ENCODE peak calls at places on chromosome 11, in four cellular contexts. U is heart left ventricle, F is mucosa of descending colon, C is stomach. W is an unnamed sample.

GRCh38 chr11:125091247-125091876 is 20.1 kb downstream of the TMEM218 start:
- DNase-seq in F (no peak), C (no peak), U (no peak), W (peak)

GRCh38 chr11:765025-765801 is 12.1 kb downstream of the GATD1 start:
- DNase-seq in C (peak), F (peak), U (no peak), W (peak)

GRCh38 chr11:66555416-66555815 is 8.7 kb downstream of the ACTN3 start:
- DNase-seq in F (no peak), C (no peak), U (no peak), W (no peak)

GRCh38 chr11:125075900-125076317 is 12.8 kb downstream of the SLC37A2 start:
- DNase-seq in U (no peak), F (no peak), C (no peak), W (no peak)

GRCh38 chr11:119148855-119149370 is at the start of gene ABCG4:
- DNase-seq in F (no peak), C (peak), U (peak), W (no peak)

GRCh38 chr11:107408762-107409200 is 48.8 kb downstream of the CWF19L2 start:
- DNase-seq in F (no peak), C (no peak), U (no peak), W (no peak)

GRCh38 chr11:68667511-68668253 is 16.7 kb upstream of the GAL start:
- DNase-seq in C (no peak), U (peak), F (peak), W (no peak)

GRCh38 chr11:95081412-95081811 is 8.2 kb upstream of the ENDOD1 start:
- DNase-seq in U (no peak), F (no peak), C (no peak), W (no peak)

GRCh38 chr11:32450372-32450771 is 15.0 kb upstream of the WT1 start:
- DNase-seq in U (no peak), F (no peak), C (peak), W (no peak)

GRCh38 chr11:34427171-34427805 is 11.4 kb upstream of the CAT start:
- DNase-seq in F (no peak), C (no peak), U (no peak), W (peak)

GRCh38 chr11:134196756-134197155 is 27.0 kb downstream of the NCAPD3 start:
- DNase-seq in F (no peak), U (no peak), C (no peak), W (no peak)

GRCh38 chr11:74311352-74311926 is at the start of gene P4HA3:
- DNase-seq in C (peak), F (peak), U (peak), W (peak)

GRCh38 chr11:62789576-62789975 is 2.2 kb downstream of the TMEM223 start:
- DNase-seq in U (no peak), C (no peak), F (no peak), W (no peak)

GRCh38 chr11:62791501-62792192 is at the start of gene TMEM223:
- DNase-seq in U (peak), F (peak), C (peak), W (peak)

GRCh38 chr11:62787005-62787759 is at the start of gene TMEM179B:
- DNase-seq in F (peak), C (peak), U (peak), W (peak)

GRCh38 chr11:62786318-62787004 is 741 bp upstream of the TMEM179B start:
- DNase-seq in U (peak), F (peak), C (peak), W (peak)

DNA sequence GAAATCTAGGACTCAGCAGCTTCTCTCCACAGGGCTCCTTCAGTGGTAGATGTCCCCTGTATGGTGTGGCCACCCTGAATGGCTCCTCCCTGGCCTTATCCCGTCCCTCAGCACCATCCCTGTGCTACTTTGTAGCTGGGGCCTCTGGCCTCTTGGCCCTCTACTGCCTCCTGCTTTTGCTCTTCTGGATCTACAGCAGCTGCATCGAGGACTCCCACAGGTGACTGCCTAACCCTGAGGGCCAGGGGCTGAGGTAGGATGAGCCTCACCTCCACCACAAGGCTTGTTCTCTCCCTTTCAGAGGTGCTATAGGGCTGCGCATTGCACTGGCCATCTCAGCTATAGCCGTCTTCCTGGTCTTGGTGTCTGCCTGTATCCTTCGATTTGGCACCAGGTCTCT is 1.8 kb downstream of the TMEM179B start:
- DNase-seq in F (peak), U (no peak), C (no peak), W (no peak)
- H3K4me3 ChIP-seq in F (no peak), U (peak), C (no peak), W (no peak)

GRCh38 chr11:12247543-12248287 is 129.7 kb upstream of the PARVA start:
- DNase-seq in C (no peak), F (no peak), U (no peak), W (no peak)

GRCh38 chr11:12249590-12250260 is 127.6 kb upstream of the PARVA start:
- DNase-seq in U (no peak), C (peak), F (peak), W (no peak)

GRCh38 chr11:12253843-12254281 is 123.5 kb upstream of the PARVA start:
- DNase-seq in U (no peak), F (no peak), C (peak), W (no peak)

GRCh38 chr11:12248330-12248729 is 129.0 kb upstream of the PARVA start:
- DNase-seq in F (peak), U (peak), C (peak), W (no peak)

DNA sequence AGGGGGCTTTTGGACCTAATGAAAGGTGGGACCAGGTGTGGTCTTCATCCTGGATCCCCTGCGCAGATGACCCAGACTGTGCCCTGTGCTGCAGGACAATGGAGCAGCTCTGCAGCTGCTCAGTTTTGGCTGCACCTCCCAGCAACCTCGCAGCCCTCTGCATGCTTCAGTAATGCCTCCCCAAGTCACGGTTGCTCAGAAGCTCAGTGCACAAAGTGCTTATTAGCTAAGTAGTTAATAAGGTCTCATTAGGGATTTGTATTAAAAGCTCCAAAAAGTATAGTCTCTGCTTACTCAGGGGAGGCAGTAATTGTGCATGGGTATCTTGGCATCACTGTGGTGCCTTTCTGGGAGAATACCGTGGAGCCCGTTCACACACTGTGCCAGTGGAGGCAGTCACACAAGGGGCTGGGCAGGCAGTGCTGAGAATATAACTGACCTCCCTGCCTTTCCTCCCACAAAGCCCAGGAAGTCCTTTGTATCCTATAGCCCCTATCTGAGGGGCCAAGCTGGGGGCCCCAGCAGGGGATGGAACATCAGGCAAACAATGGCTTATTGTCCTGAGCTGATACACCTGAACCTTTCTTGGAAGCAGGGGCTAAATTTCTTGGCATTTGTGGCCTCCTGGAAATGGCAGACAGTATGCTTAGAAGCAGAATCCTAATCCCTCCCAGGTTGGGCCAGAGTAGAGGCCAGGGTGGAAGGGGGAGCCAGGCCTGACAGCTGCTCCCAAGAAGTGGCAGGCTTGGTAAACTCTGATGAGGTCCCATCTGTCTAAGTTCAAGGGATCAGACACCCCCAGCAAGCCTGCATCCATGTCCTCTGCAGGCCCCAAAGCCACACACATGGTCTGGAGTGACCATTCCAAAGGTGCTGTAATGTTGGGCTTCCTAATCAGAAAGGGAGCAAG is 125.5 kb upstream of the PARVA start:
- DNase-seq in U (no peak), F (no peak), C (no peak), W (no peak)
- TF ChIP-seq CTCF in U (no peak), F (no peak), C (no peak), W (no peak)

DNA sequence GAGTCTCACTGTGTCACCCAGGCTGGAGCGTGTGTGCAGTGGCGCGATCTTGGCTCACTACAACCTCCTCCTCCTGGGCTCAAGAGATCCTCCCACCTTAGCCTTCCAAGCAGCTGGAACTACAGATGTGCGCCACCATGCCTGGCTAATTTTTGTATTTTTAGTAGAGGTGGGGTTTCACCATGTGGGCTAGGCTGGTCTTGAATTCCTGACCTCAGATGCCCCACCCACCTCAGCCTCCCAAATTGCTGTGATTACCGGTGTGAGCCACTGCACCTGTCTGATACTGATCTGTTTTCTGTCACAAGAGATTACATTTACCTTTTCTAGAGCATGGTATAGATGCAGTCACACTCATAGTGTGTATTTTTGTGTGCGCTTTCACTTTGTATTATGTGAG is 11.6 kb downstream of the ATG13 start:
- DNase-seq in F (no peak), C (no peak), U (no peak), W (no peak)
- H3K4me3 ChIP-seq in F (no peak), C (no peak), U (no peak), W (no peak)

DNA sequence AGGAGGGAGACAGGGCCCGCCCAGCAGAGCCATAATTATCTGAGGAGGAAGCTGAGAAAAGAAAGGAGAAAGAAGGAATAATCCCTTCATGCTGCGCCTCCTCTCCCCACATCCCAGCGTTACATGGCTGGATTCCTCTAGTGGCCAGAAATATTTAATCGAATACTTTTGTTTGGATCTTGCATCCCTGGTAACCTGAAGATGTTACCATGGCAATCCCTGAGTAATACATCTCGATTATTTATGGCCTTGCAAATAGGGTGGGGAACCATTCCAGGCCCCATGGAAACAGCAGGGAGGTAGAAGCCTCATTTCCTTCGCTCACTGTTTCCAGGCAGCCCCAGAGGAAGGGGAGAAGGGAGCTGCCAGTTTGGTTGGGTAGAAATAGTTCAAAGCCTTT is 357.7 kb downstream of the BUD13 start:
- DNase-seq in U (no peak), F (no peak), C (no peak), W (no peak)
- TF ChIP-seq CTCF in U (no peak), F (no peak), C (no peak), W (no peak)

GRCh38 chr11:47998733-47999359 is 18.5 kb downstream of the PTPRJ start:
- DNase-seq in C (no peak), F (no peak), U (no peak), W (no peak)

GRCh38 chr11:48003926-48004325 is 23.6 kb downstream of the PTPRJ start:
- DNase-seq in U (no peak), F (no peak), C (no peak), W (no peak)

GRCh38 chr11:48002565-48002964 is 22.2 kb downstream of the PTPRJ start:
- DNase-seq in U (no peak), C (no peak), F (no peak), W (no peak)

GRCh38 chr11:48000432-48000831 is 20.1 kb downstream of the PTPRJ start:
- DNase-seq in U (no peak), C (no peak), F (no peak), W (no peak)

GRCh38 chr11:48001438-48002021 is 21.2 kb downstream of the PTPRJ start:
- DNase-seq in F (no peak), C (peak), U (no peak), W (peak)
- H3K4me3 ChIP-seq in F (no peak), C (no peak), U (no peak), W (no peak)

GRCh38 chr11:78419327-78419726 is 1.7 kb upstream of the GAB2 start:
- DNase-seq in F (no peak), U (no peak), C (peak), W (peak)

GRCh38 chr11:78417175-78417887 is at the start of gene GAB2:
- DNase-seq in F (peak), U (peak), C (peak), W (no peak)

GRCh38 chr11:78416285-78417174 is 1.1 kb downstream of the GAB2 start:
- DNase-seq in F (peak), C (peak), U (peak), W (peak)

GRCh38 chr11:78418584-78419211 is 1.1 kb upstream of the GAB2 start:
- DNase-seq in C (no peak), U (no peak), F (no peak), W (peak)

GRCh38 chr11:78417888-78418583 is 416 bp upstream of the GAB2 start:
- DNase-seq in U (peak), C (peak), F (peak), W (peak)
- TF ChIP-seq CTCF in U (no peak), C (no peak), F (no peak), W (no peak)

W was measured in fibroblast of mammary gland.